ENCODE peak calls at places on chromosomes 13 and 19, in nine cellular contexts. One of them, this sample, is unnamed.

GRCh38 chr13:89827552-89827951 is 1519.9 kb upstream of the MIR17HG start:
- DNase-seq in ovary: no peak
- DNase-seq in cardiac muscle cell: no peak
- DNase-seq in GM23338: no peak
- DNase-seq in cardiac fibroblast: no peak
- DNase-seq in uterus: no peak
- DNase-seq in thoracic aorta: no peak
- DNase-seq in tibial artery: no peak
- DNase-seq in body of pancreas: no peak
- DNase-seq in this sample: no peak

GRCh38 chr19:54684537-54684936 is 21.8 kb downstream of the LILRB4 start:
- DNase-seq in GM23338: peak; percentile 52
- DNase-seq in cardiac muscle cell: peak; percentile 1
- DNase-seq in body of pancreas: no peak
- DNase-seq in cardiac fibroblast: no peak
- DNase-seq in uterus: no peak
- DNase-seq in tibial artery: no peak
- DNase-seq in ovary: no peak
- DNase-seq in thoracic aorta: no peak
- DNase-seq in this sample: no peak

GRCh38 chr13:80338781-80339577 is 1.9 kb downstream of the SPRY2 start:
- DNase-seq in cardiac fibroblast: peak; percentile 88
- DNase-seq in body of pancreas: peak; percentile 78
- DNase-seq in cardiac muscle cell: peak; percentile 86
- DNase-seq in thoracic aorta: peak; percentile 63
- DNase-seq in uterus: peak; percentile 66
- DNase-seq in ovary: peak; percentile 67
- DNase-seq in tibial artery: peak; percentile 83
- DNase-seq in GM23338: peak; percentile 72
- DNase-seq in this sample: peak; percentile 62

GRCh38 chr19:48508729-48509310 is 2.8 kb downstream of the LMTK3 start:
- DNase-seq in ovary: no peak
- DNase-seq in cardiac fibroblast: no peak
- DNase-seq in cardiac muscle cell: no peak
- DNase-seq in GM23338: no peak
- DNase-seq in uterus: no peak
- DNase-seq in tibial artery: no peak
- DNase-seq in thoracic aorta: no peak
- DNase-seq in body of pancreas: no peak
- DNase-seq in this sample: no peak

GRCh38 chr19:49533551-49534488 is 6.0 kb downstream of the RCN3 start:
- DNase-seq in body of pancreas: peak; percentile 86
- DNase-seq in cardiac muscle cell: peak; percentile 84
- DNase-seq in ovary: peak; percentile 87
- DNase-seq in cardiac fibroblast: peak; percentile 61
- DNase-seq in tibial artery: peak; percentile 78
- DNase-seq in thoracic aorta: no peak
- DNase-seq in GM23338: peak; percentile 83
- DNase-seq in uterus: peak; percentile 79
- DNase-seq in this sample: no peak

GRCh38 chr19:40754611-40755247 is 3.7 kb downstream of the SNRPA start:
- DNase-seq in uterus: no peak
- DNase-seq in GM23338: no peak
- DNase-seq in thoracic aorta: no peak
- DNase-seq in cardiac muscle cell: no peak
- DNase-seq in cardiac fibroblast: no peak
- DNase-seq in tibial artery: no peak
- DNase-seq in body of pancreas: peak; percentile 55
- DNase-seq in ovary: no peak
- DNase-seq in this sample: no peak

GRCh38 chr19:38851622-38852230 is 1.9 kb upstream of the HNRNPL start:
- DNase-seq in GM23338: peak; percentile 97
- DNase-seq in body of pancreas: peak; percentile 97
- DNase-seq in cardiac fibroblast: peak; percentile 96
- DNase-seq in tibial artery: peak; percentile 93
- DNase-seq in uterus: peak; percentile 93
- DNase-seq in thoracic aorta: peak; percentile 70
- DNase-seq in ovary: peak; percentile 96
- DNase-seq in cardiac muscle cell: peak; percentile 96
- DNase-seq in this sample: peak; percentile 71

GRCh38 chr13:66888698-66889097 is 341.4 kb downstream of the PCDH9 start:
- DNase-seq in body of pancreas: no peak
- DNase-seq in tibial artery: no peak
- DNase-seq in cardiac fibroblast: peak; percentile 5
- DNase-seq in cardiac muscle cell: no peak
- DNase-seq in GM23338: no peak
- DNase-seq in ovary: no peak
- DNase-seq in uterus: no peak
- DNase-seq in thoracic aorta: no peak
- DNase-seq in this sample: no peak

GRCh38 chr13:60398949-60399589 is 2.0 kb downstream of the TDRD3 start:
- DNase-seq in tibial artery: no peak
- DNase-seq in cardiac fibroblast: peak; percentile 12
- DNase-seq in thoracic aorta: no peak
- DNase-seq in cardiac muscle cell: peak; percentile 54
- DNase-seq in ovary: no peak
- DNase-seq in uterus: no peak
- DNase-seq in GM23338: no peak
- DNase-seq in body of pancreas: peak; percentile 53
- DNase-seq in this sample: no peak

GRCh38 chr19:8512991-8513686 is 828 bp downstream of the ZNF414 start:
- DNase-seq in thoracic aorta: no peak
- DNase-seq in body of pancreas: no peak
- DNase-seq in GM23338: no peak
- DNase-seq in ovary: peak; percentile 61
- DNase-seq in cardiac fibroblast: no peak
- DNase-seq in tibial artery: no peak
- DNase-seq in uterus: no peak
- DNase-seq in cardiac muscle cell: no peak
- DNase-seq in this sample: no peak

GRCh38 chr13:67134322-67135129 is 95.6 kb downstream of the PCDH9 start:
- DNase-seq in cardiac muscle cell: no peak
- DNase-seq in tibial artery: no peak
- DNase-seq in body of pancreas: no peak
- DNase-seq in thoracic aorta: no peak
- DNase-seq in GM23338: no peak
- DNase-seq in uterus: no peak
- DNase-seq in ovary: no peak
- DNase-seq in cardiac fibroblast: peak; percentile 33
- DNase-seq in this sample: no peak

GRCh38 chr19:7887408-7888144 is 734 bp upstream of the LRRC8E start:
- DNase-seq in cardiac muscle cell: no peak
- DNase-seq in GM23338: peak; percentile 48
- DNase-seq in uterus: no peak
- DNase-seq in body of pancreas: no peak
- DNase-seq in thoracic aorta: no peak
- DNase-seq in tibial artery: no peak
- DNase-seq in cardiac fibroblast: no peak
- DNase-seq in ovary: no peak
- DNase-seq in this sample: no peak

GRCh38 chr13:39665763-39666162 is 10.3 kb downstream of the COG6 start:
- DNase-seq in thoracic aorta: no peak
- DNase-seq in tibial artery: no peak
- DNase-seq in GM23338: no peak
- DNase-seq in uterus: no peak
- DNase-seq in ovary: no peak
- DNase-seq in body of pancreas: no peak
- DNase-seq in cardiac muscle cell: no peak
- DNase-seq in cardiac fibroblast: no peak
- DNase-seq in this sample: no peak

DNA sequence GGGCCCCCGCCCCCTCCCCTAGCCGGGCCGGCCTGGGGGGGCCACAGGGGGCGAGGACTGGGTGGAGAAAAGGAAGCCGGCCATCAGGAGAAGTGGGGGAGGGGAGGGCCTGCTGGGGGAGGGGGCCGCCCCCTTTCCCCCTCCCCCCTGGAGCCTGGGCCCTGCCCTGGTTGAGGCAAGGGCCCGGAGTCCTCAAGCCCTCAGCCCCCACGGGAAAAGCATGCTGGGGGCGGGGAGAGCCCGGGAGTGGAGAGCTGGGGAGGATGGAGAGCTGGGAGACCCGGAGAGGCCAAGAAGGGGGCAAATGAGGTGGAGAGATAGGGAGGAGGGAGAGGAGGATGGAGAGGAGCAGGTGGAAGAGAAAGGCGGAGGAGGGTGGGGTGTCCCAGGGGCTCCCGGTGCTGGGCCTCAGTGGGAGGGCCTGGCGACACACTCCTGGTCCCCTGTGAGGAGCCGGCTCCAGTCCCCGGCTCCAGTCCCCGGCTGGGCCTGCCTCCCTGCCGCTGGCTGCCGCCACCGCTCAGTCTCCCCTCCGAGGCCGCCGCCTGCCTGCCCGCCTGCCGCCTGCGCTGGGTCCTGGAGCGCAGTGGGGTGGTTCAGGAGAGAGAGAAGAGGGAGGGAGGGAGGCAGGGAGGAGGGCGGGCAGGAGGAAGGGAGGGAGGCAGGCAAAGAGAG is at the start of gene GRIK5:
- DNase-seq in uterus: no peak
- DNase-seq in cardiac fibroblast: no peak
- DNase-seq in ovary: no peak
- DNase-seq in thoracic aorta: no peak
- DNase-seq in body of pancreas: peak; percentile 24
- DNase-seq in tibial artery: no peak
- DNase-seq in cardiac muscle cell: peak; percentile 54
- DNase-seq in GM23338: peak; percentile 66
- DNase-seq in this sample: no peak
- H3K4me3 ChIP-seq in uterus: peak within 1 kb of the TSS; percentile 32
- H3K4me3 ChIP-seq in cardiac fibroblast: no peak within 1 kb of the TSS
- H3K4me3 ChIP-seq in ovary: peak within 1 kb of the TSS; percentile 50
- H3K4me3 ChIP-seq in thoracic aorta: peak within 1 kb of the TSS; percentile 82
- H3K4me3 ChIP-seq in body of pancreas: no peak within 1 kb of the TSS
- H3K4me3 ChIP-seq in tibial artery: peak within 1 kb of the TSS; percentile 63
- H3K4me3 ChIP-seq in cardiac muscle cell: peak within 1 kb of the TSS; percentile 31
- H3K4me3 ChIP-seq in GM23338: peak within 1 kb of the TSS; percentile 83
- H3K4me3 ChIP-seq in this sample: no peak within 1 kb of the TSS

GRCh38 chr13:34942732-34943674 is 933 bp downstream of the NBEA start:
- DNase-seq in GM23338: peak; percentile 78
- DNase-seq in cardiac muscle cell: peak; percentile 56
- DNase-seq in thoracic aorta: no peak
- DNase-seq in cardiac fibroblast: no peak
- DNase-seq in tibial artery: peak; percentile 19
- DNase-seq in uterus: peak; percentile 18
- DNase-seq in ovary: peak; percentile 33
- DNase-seq in body of pancreas: peak; percentile 68
- DNase-seq in this sample: no peak

GRCh38 chr13:34939771-34940170 is 2.3 kb upstream of the NBEA start:
- DNase-seq in tibial artery: no peak
- DNase-seq in GM23338: no peak
- DNase-seq in uterus: no peak
- DNase-seq in cardiac muscle cell: no peak
- DNase-seq in thoracic aorta: no peak
- DNase-seq in cardiac fibroblast: no peak
- DNase-seq in ovary: no peak
- DNase-seq in body of pancreas: no peak
- DNase-seq in this sample: no peak

GRCh38 chr13:34941436-34941834 is 635 bp upstream of the NBEA start:
- DNase-seq in thoracic aorta: no peak
- DNase-seq in tibial artery: no peak
- DNase-seq in cardiac muscle cell: peak; percentile 24
- DNase-seq in cardiac fibroblast: no peak
- DNase-seq in GM23338: no peak
- DNase-seq in ovary: no peak
- DNase-seq in uterus: no peak
- DNase-seq in body of pancreas: no peak
- DNase-seq in this sample: no peak

GRCh38 chr13:34943675-34944634 is 1.9 kb downstream of the NBEA start:
- DNase-seq in GM23338: no peak
- DNase-seq in thoracic aorta: no peak
- DNase-seq in ovary: no peak
- DNase-seq in body of pancreas: no peak
- DNase-seq in cardiac muscle cell: no peak
- DNase-seq in uterus: no peak
- DNase-seq in tibial artery: no peak
- DNase-seq in cardiac fibroblast: no peak
- DNase-seq in this sample: no peak

GRCh38 chr13:34941835-34942731 is at the start of gene NBEA:
- DNase-seq in cardiac muscle cell: peak; percentile 87
- DNase-seq in uterus: peak; percentile 80
- DNase-seq in GM23338: peak; percentile 84
- DNase-seq in tibial artery: peak; percentile 48
- DNase-seq in cardiac fibroblast: peak; percentile 70
- DNase-seq in ovary: peak; percentile 89
- DNase-seq in body of pancreas: peak; percentile 88
- DNase-seq in thoracic aorta: peak; percentile 3
- DNase-seq in this sample: no peak
- TF ChIP-seq CTCF in cardiac muscle cell: peak; percentile 18
- TF ChIP-seq CTCF in uterus: peak; percentile 45
- TF ChIP-seq CTCF in GM23338: no peak
- TF ChIP-seq CTCF in tibial artery: peak; percentile 24
- TF ChIP-seq CTCF in cardiac fibroblast: no peak
- TF ChIP-seq CTCF in ovary: no peak
- TF ChIP-seq CTCF in body of pancreas: peak; percentile 23
- TF ChIP-seq CTCF in thoracic aorta: peak; percentile 42
- TF ChIP-seq CTCF in this sample: no peak

DNA sequence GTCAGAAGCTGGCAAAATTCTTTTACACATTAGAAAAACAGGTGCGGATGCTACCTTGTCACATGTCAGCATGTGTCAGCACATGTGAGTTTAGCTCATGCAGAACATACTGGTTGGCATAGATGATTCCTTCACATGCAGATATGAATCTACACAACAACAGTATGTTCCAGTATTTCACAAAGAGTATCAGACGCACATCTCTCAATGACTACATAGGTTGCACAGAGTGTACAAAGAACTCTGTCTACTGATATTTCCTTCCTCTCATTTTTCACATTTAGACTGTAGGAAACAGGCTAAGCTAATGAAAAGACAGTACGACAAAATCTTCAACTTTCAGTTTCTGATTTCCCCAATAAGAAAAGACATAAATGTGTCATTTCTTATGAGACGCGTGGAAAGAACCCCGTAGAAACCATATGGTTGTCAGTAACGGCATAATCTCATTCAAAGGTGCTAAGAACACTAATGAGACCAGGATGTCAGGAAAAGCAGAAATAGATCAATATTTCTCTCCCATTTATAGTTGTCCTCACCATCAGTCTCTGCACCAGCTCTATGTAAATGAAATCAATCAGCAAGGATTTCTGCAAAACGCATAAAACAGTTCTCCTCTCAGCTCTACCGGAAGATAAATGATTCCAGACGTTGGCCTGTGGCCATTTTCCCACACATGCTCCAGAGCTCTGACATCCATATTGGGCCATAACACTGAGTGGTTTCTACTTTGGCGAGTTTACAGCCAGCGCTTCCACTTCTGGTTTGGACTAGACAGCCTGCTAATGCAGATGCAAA is 81.2 kb downstream of the STARD13 start:
- DNase-seq in tibial artery: peak; percentile 71
- DNase-seq in ovary: peak; percentile 55
- DNase-seq in cardiac muscle cell: no peak
- DNase-seq in body of pancreas: peak; percentile 90
- DNase-seq in thoracic aorta: peak; percentile 36
- DNase-seq in GM23338: no peak
- DNase-seq in uterus: peak; percentile 86
- DNase-seq in cardiac fibroblast: peak; percentile 94
- DNase-seq in this sample: peak; percentile 87
- H3K4me3 ChIP-seq in tibial artery: peak overlapping the region; percentile 59
- H3K4me3 ChIP-seq in ovary: peak overlapping the region; percentile 27
- H3K4me3 ChIP-seq in cardiac muscle cell: no peak overlapping the region
- H3K4me3 ChIP-seq in body of pancreas: peak overlapping the region; percentile 28
- H3K4me3 ChIP-seq in thoracic aorta: peak overlapping the region; percentile 77
- H3K4me3 ChIP-seq in GM23338: no peak overlapping the region
- H3K4me3 ChIP-seq in uterus: peak overlapping the region; percentile 25
- H3K4me3 ChIP-seq in cardiac fibroblast: peak overlapping the region; percentile 35
- H3K4me3 ChIP-seq in this sample: peak overlapping the region; percentile 11

GRCh38 chr19:13208131-13208963 is 58.1 kb downstream of the IER2 start:
- DNase-seq in ovary: peak; percentile 76
- DNase-seq in thoracic aorta: no peak
- DNase-seq in cardiac muscle cell: no peak
- DNase-seq in uterus: peak; percentile 61
- DNase-seq in GM23338: no peak
- DNase-seq in tibial artery: peak; percentile 41
- DNase-seq in body of pancreas: peak; percentile 14
- DNase-seq in cardiac fibroblast: peak; percentile 85
- DNase-seq in this sample: no peak
- TF ChIP-seq CTCF in ovary: no peak
- TF ChIP-seq CTCF in thoracic aorta: no peak
- TF ChIP-seq CTCF in cardiac muscle cell: no peak
- TF ChIP-seq CTCF in uterus: no peak
- TF ChIP-seq CTCF in GM23338: no peak
- TF ChIP-seq CTCF in tibial artery: no peak
- TF ChIP-seq CTCF in body of pancreas: no peak
- TF ChIP-seq CTCF in cardiac fibroblast: no peak
- TF ChIP-seq CTCF in this sample: no peak